ENCODE peak calls at places on chromosomes 13 and 19, in eight cellular contexts. One of them, this sample, is unnamed.

GRCh38 chr19:55540619-55541018 is 3.7 kb upstream of the SBK2 start:
- DNase-seq in progenitor cell of endocrine pancreas: no peak
- DNase-seq in tibial artery: no peak
- DNase-seq in mucosa of descending colon: no peak
- DNase-seq in WTC11: no peak
- DNase-seq in B cell: no peak
- DNase-seq in left ventricle myocardium inferior: no peak
- DNase-seq in fibroblast of mammary gland: no peak
- DNase-seq in this sample: no peak

GRCh38 chr13:95298169-95298940 is 2.9 kb downstream of the ABCC4 start:
- DNase-seq in progenitor cell of endocrine pancreas: no peak
- DNase-seq in tibial artery: no peak
- DNase-seq in mucosa of descending colon: no peak
- DNase-seq in WTC11: no peak
- DNase-seq in B cell: no peak
- DNase-seq in left ventricle myocardium inferior: no peak
- DNase-seq in fibroblast of mammary gland: no peak
- DNase-seq in this sample: no peak

GRCh38 chr13:30450066-30450465 is 15.7 kb downstream of the HMGB1 start:
- DNase-seq in progenitor cell of endocrine pancreas: no peak
- DNase-seq in tibial artery: no peak
- DNase-seq in mucosa of descending colon: no peak
- DNase-seq in WTC11: no peak
- DNase-seq in B cell: no peak
- DNase-seq in left ventricle myocardium inferior: no peak
- DNase-seq in fibroblast of mammary gland: no peak
- DNase-seq in this sample: no peak

GRCh38 chr13:44075113-44075512 is 195.4 kb downstream of the LACC1 start:
- DNase-seq in progenitor cell of endocrine pancreas: no peak
- DNase-seq in tibial artery: no peak
- DNase-seq in mucosa of descending colon: no peak
- DNase-seq in WTC11: no peak
- DNase-seq in B cell: no peak
- DNase-seq in left ventricle myocardium inferior: no peak
- DNase-seq in fibroblast of mammary gland: no peak
- DNase-seq in this sample: no peak

GRCh38 chr19:58154679-58155648 is 4.4 kb upstream of the ZNF329 start:
- DNase-seq in progenitor cell of endocrine pancreas: peak
- DNase-seq in tibial artery: peak
- DNase-seq in mucosa of descending colon: peak
- DNase-seq in WTC11: peak
- DNase-seq in B cell: peak
- DNase-seq in left ventricle myocardium inferior: peak
- DNase-seq in fibroblast of mammary gland: peak
- DNase-seq in this sample: peak

GRCh38 chr13:80235559-80236296 is 105.2 kb downstream of the SPRY2 start:
- DNase-seq in progenitor cell of endocrine pancreas: no peak
- DNase-seq in tibial artery: no peak
- DNase-seq in mucosa of descending colon: no peak
- DNase-seq in WTC11: no peak
- DNase-seq in B cell: no peak
- DNase-seq in left ventricle myocardium inferior: no peak
- DNase-seq in fibroblast of mammary gland: no peak
- DNase-seq in this sample: no peak

GRCh38 chr13:50353651-50354415 is 338.6 kb downstream of the KCNRG start:
- DNase-seq in progenitor cell of endocrine pancreas: no peak
- DNase-seq in tibial artery: no peak
- DNase-seq in mucosa of descending colon: no peak
- DNase-seq in WTC11: no peak
- DNase-seq in B cell: no peak
- DNase-seq in left ventricle myocardium inferior: no peak
- DNase-seq in fibroblast of mammary gland: peak
- DNase-seq in this sample: no peak

GRCh38 chr13:61162636-61163035 is 253.0 kb downstream of the PCDH20 start:
- DNase-seq in progenitor cell of endocrine pancreas: no peak
- DNase-seq in tibial artery: no peak
- DNase-seq in mucosa of descending colon: no peak
- DNase-seq in WTC11: no peak
- DNase-seq in B cell: no peak
- DNase-seq in left ventricle myocardium inferior: no peak
- DNase-seq in fibroblast of mammary gland: no peak
- DNase-seq in this sample: no peak

GRCh38 chr13:97535619-97536018 is 101.7 kb downstream of the RAP2A start:
- DNase-seq in progenitor cell of endocrine pancreas: no peak
- DNase-seq in tibial artery: no peak
- DNase-seq in mucosa of descending colon: no peak
- DNase-seq in WTC11: no peak
- DNase-seq in B cell: no peak
- DNase-seq in left ventricle myocardium inferior: no peak
- DNase-seq in fibroblast of mammary gland: peak
- DNase-seq in this sample: no peak

GRCh38 chr13:101003566-101003965 is 329.0 kb upstream of the TMTC4 start:
- DNase-seq in progenitor cell of endocrine pancreas: no peak
- DNase-seq in tibial artery: no peak
- DNase-seq in mucosa of descending colon: no peak
- DNase-seq in WTC11: no peak
- DNase-seq in B cell: no peak
- DNase-seq in left ventricle myocardium inferior: no peak
- DNase-seq in fibroblast of mammary gland: no peak
- DNase-seq in this sample: no peak

GRCh38 chr13:40764587-40765403 is 6.2 kb downstream of the MRPS31 start:
- DNase-seq in progenitor cell of endocrine pancreas: no peak
- DNase-seq in tibial artery: no peak
- DNase-seq in mucosa of descending colon: no peak
- DNase-seq in WTC11: no peak
- DNase-seq in B cell: no peak
- DNase-seq in left ventricle myocardium inferior: no peak
- DNase-seq in fibroblast of mammary gland: peak
- DNase-seq in this sample: no peak

GRCh38 chr19:51754770-51755169 is 3.1 kb upstream of the FPR1 start:
- DNase-seq in progenitor cell of endocrine pancreas: no peak
- DNase-seq in tibial artery: no peak
- DNase-seq in mucosa of descending colon: no peak
- DNase-seq in WTC11: no peak
- DNase-seq in B cell: no peak
- DNase-seq in left ventricle myocardium inferior: no peak
- DNase-seq in fibroblast of mammary gland: no peak
- DNase-seq in this sample: no peak

GRCh38 chr19:49361438-49362047 is 673 bp downstream of the TEAD2 start:
- DNase-seq in progenitor cell of endocrine pancreas: peak
- DNase-seq in tibial artery: peak
- DNase-seq in mucosa of descending colon: peak
- DNase-seq in WTC11: peak
- DNase-seq in B cell: peak
- DNase-seq in left ventricle myocardium inferior: peak
- DNase-seq in fibroblast of mammary gland: peak
- DNase-seq in this sample: peak

GRCh38 chr13:69755101-69755500 is 352.5 kb upstream of the ATXN8OS start:
- DNase-seq in progenitor cell of endocrine pancreas: no peak
- DNase-seq in tibial artery: no peak
- DNase-seq in mucosa of descending colon: no peak
- DNase-seq in WTC11: no peak
- DNase-seq in B cell: no peak
- DNase-seq in left ventricle myocardium inferior: no peak
- DNase-seq in fibroblast of mammary gland: no peak
- DNase-seq in this sample: no peak

GRCh38 chr13:95502216-95502615 is 50.3 kb upstream of the CLDN10 start:
- DNase-seq in progenitor cell of endocrine pancreas: no peak
- DNase-seq in tibial artery: no peak
- DNase-seq in mucosa of descending colon: no peak
- DNase-seq in WTC11: no peak
- DNase-seq in B cell: no peak
- DNase-seq in left ventricle myocardium inferior: no peak
- DNase-seq in fibroblast of mammary gland: no peak
- DNase-seq in this sample: no peak

GRCh38 chr19:43570174-43570791 is 5.0 kb downstream of the XRCC1 start:
- DNase-seq in progenitor cell of endocrine pancreas: no peak
- DNase-seq in tibial artery: no peak
- DNase-seq in mucosa of descending colon: no peak
- DNase-seq in WTC11: no peak
- DNase-seq in B cell: no peak
- DNase-seq in left ventricle myocardium inferior: no peak
- DNase-seq in fibroblast of mammary gland: no peak
- DNase-seq in this sample: no peak

GRCh38 chr19:8083141-8083540 is 30.6 kb downstream of the CCL25 start:
- DNase-seq in progenitor cell of endocrine pancreas: no peak
- DNase-seq in tibial artery: no peak
- DNase-seq in mucosa of descending colon: no peak
- DNase-seq in WTC11: no peak
- DNase-seq in B cell: no peak
- DNase-seq in left ventricle myocardium inferior: no peak
- DNase-seq in fibroblast of mammary gland: no peak
- DNase-seq in this sample: no peak

GRCh38 chr13:79386125-79386822 is 19.8 kb downstream of the RBM26 start:
- DNase-seq in progenitor cell of endocrine pancreas: no peak
- DNase-seq in tibial artery: no peak
- DNase-seq in mucosa of descending colon: no peak
- DNase-seq in WTC11: no peak
- DNase-seq in B cell: no peak
- DNase-seq in left ventricle myocardium inferior: no peak
- DNase-seq in fibroblast of mammary gland: no peak
- DNase-seq in this sample: no peak

DNA sequence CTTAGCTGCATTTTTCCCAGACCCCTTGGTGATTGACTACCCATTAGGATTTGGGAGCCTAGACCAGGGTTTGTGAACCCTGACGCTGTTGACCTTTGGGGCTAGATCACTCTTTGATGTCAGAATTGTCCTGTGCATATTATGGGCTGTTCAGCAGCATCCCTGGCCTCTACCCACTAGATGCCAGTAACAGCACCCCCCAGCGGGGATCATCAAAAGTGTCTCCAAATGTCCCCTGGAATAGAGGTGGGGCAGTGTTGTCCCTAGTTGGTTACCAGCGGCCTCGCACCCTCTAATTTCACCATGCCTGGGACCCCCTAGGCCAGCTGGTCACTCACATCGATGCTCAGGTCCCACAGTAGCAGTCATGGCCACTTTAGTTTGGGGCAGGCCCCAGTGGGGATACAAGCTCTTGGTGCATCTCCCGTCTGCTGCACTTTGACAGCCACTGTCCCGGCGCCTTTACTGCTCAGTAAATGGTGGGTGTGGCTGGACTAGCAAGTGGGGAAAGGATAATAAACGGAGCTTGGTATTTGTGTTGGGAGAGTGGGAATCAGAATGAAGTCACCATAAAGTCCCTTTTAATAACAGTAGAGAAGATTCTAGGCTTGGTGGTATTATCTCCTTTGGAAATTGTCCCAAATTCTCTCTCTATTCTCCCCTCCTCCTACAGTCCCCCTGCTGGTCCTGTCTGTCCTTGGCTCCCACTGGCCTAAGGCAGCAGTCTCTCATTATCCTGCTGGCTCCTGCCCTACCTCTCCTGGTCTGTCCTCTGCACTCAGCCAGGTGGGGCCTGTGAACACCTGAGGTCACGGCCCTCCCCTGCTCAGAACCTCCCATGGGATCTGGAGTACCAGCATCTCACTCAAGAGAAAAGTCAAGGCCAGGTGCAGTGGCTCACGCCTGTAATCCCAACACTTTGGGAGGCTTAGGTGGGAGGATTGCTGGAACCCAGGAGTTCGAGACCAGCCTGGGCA is 80.6 kb downstream of the SIPA1L3 start:
- DNase-seq in progenitor cell of endocrine pancreas: no peak
- DNase-seq in tibial artery: no peak
- DNase-seq in mucosa of descending colon: no peak
- DNase-seq in WTC11: peak
- DNase-seq in B cell: no peak
- DNase-seq in left ventricle myocardium inferior: no peak
- DNase-seq in fibroblast of mammary gland: no peak
- DNase-seq in this sample: no peak
- TF ChIP-seq CTCF in progenitor cell of endocrine pancreas: peak
- TF ChIP-seq CTCF in tibial artery: no peak
- TF ChIP-seq CTCF in mucosa of descending colon: no peak
- TF ChIP-seq CTCF in WTC11: peak
- TF ChIP-seq CTCF in B cell: no peak
- TF ChIP-seq CTCF in left ventricle myocardium inferior: no peak
- TF ChIP-seq CTCF in fibroblast of mammary gland: no peak
- TF ChIP-seq CTCF in this sample: peak

GRCh38 chr19:47026889-47027288 is 7.3 kb downstream of the NPAS1 start:
- DNase-seq in progenitor cell of endocrine pancreas: no peak
- DNase-seq in tibial artery: no peak
- DNase-seq in mucosa of descending colon: no peak
- DNase-seq in WTC11: no peak
- DNase-seq in B cell: no peak
- DNase-seq in left ventricle myocardium inferior: no peak
- DNase-seq in fibroblast of mammary gland: no peak
- DNase-seq in this sample: no peak
- TF ChIP-seq CTCF in progenitor cell of endocrine pancreas: no peak
- TF ChIP-seq CTCF in tibial artery: no peak
- TF ChIP-seq CTCF in mucosa of descending colon: no peak
- TF ChIP-seq CTCF in WTC11: no peak
- TF ChIP-seq CTCF in B cell: no peak
- TF ChIP-seq CTCF in left ventricle myocardium inferior: no peak
- TF ChIP-seq CTCF in fibroblast of mammary gland: no peak
- TF ChIP-seq CTCF in this sample: no peak

GRCh38 chr19:35141627-35142401 is 1.2 kb upstream of the FXYD7 start:
- DNase-seq in progenitor cell of endocrine pancreas: no peak
- DNase-seq in tibial artery: no peak
- DNase-seq in mucosa of descending colon: peak
- DNase-seq in WTC11: no peak
- DNase-seq in B cell: no peak
- DNase-seq in left ventricle myocardium inferior: no peak
- DNase-seq in fibroblast of mammary gland: no peak
- DNase-seq in this sample: no peak
- TF ChIP-seq CTCF in progenitor cell of endocrine pancreas: no peak
- TF ChIP-seq CTCF in tibial artery: peak
- TF ChIP-seq CTCF in mucosa of descending colon: no peak
- TF ChIP-seq CTCF in WTC11: no peak
- TF ChIP-seq CTCF in B cell: no peak
- TF ChIP-seq CTCF in left ventricle myocardium inferior: no peak
- TF ChIP-seq CTCF in fibroblast of mammary gland: no peak
- TF ChIP-seq CTCF in this sample: peak

GRCh38 chr13:25473864-25474263 is 102.1 kb downstream of the ATP8A2 start:
- DNase-seq in progenitor cell of endocrine pancreas: no peak
- DNase-seq in tibial artery: no peak
- DNase-seq in mucosa of descending colon: no peak
- DNase-seq in WTC11: no peak
- DNase-seq in B cell: no peak
- DNase-seq in left ventricle myocardium inferior: no peak
- DNase-seq in fibroblast of mammary gland: no peak
- DNase-seq in this sample: no peak

GRCh38 chr13:25466880-25467279 is 95.1 kb downstream of the ATP8A2 start:
- DNase-seq in progenitor cell of endocrine pancreas: no peak
- DNase-seq in tibial artery: no peak
- DNase-seq in mucosa of descending colon: no peak
- DNase-seq in WTC11: no peak
- DNase-seq in B cell: no peak
- DNase-seq in left ventricle myocardium inferior: no peak
- DNase-seq in fibroblast of mammary gland: no peak
- DNase-seq in this sample: no peak

GRCh38 chr13:25463496-25463895 is 91.7 kb downstream of the ATP8A2 start:
- DNase-seq in progenitor cell of endocrine pancreas: no peak
- DNase-seq in tibial artery: no peak
- DNase-seq in mucosa of descending colon: no peak
- DNase-seq in WTC11: no peak
- DNase-seq in B cell: no peak
- DNase-seq in left ventricle myocardium inferior: no peak
- DNase-seq in fibroblast of mammary gland: no peak
- DNase-seq in this sample: no peak

GRCh38 chr13:25469179-25469545 is 97.4 kb downstream of the ATP8A2 start:
- DNase-seq in progenitor cell of endocrine pancreas: no peak
- DNase-seq in tibial artery: no peak
- DNase-seq in mucosa of descending colon: no peak
- DNase-seq in WTC11: no peak
- DNase-seq in B cell: no peak
- DNase-seq in left ventricle myocardium inferior: no peak
- DNase-seq in fibroblast of mammary gland: no peak
- DNase-seq in this sample: no peak

GRCh38 chr13:25468330-25469178 is 96.8 kb downstream of the ATP8A2 start:
- DNase-seq in progenitor cell of endocrine pancreas: peak
- DNase-seq in tibial artery: no peak
- DNase-seq in mucosa of descending colon: no peak
- DNase-seq in WTC11: peak
- DNase-seq in B cell: peak
- DNase-seq in left ventricle myocardium inferior: no peak
- DNase-seq in fibroblast of mammary gland: no peak
- DNase-seq in this sample: peak
- TF ChIP-seq CTCF in progenitor cell of endocrine pancreas: no peak
- TF ChIP-seq CTCF in tibial artery: no peak
- TF ChIP-seq CTCF in mucosa of descending colon: no peak
- TF ChIP-seq CTCF in WTC11: no peak
- TF ChIP-seq CTCF in B cell: no peak
- TF ChIP-seq CTCF in left ventricle myocardium inferior: no peak
- TF ChIP-seq CTCF in fibroblast of mammary gland: no peak
- TF ChIP-seq CTCF in this sample: peak